ENCODE peak calls at places on chromosomes 4 and X, in five cellular contexts. L, F, Q, U and B are unnamed samples.

GRCh38 chr4:99808260-99808857 is 8.3 kb upstream of the DAPP1 start:
- DNase-seq in L (peak), F (peak), Q (peak), U (peak), B (peak)

GRCh38 chr4:39255266-39255665 is 72.9 kb downstream of the WDR19 start:
- DNase-seq in L (peak), F (no peak), Q (no peak), U (no peak), B (no peak)

GRCh38 chrX:104486691-104487090 is 79.3 kb upstream of the IL1RAPL2 start:
- DNase-seq in L (peak), F (no peak), Q (no peak), U (no peak), B (no peak)

GRCh38 chr4:172073590-172073989 is 260.4 kb downstream of the GALNTL6 start:
- DNase-seq in L (no peak), F (no peak), Q (no peak), U (no peak), B (no peak)

GRCh38 chr4:149203256-149204001 is 612.2 kb downstream of the IQCM start:
- DNase-seq in L (no peak), F (no peak), Q (no peak), U (no peak), B (no peak)

GRCh38 chr4:185165605-185166063 is 22.6 kb downstream of the SLC25A4 start:
- DNase-seq in L (peak), F (no peak), Q (no peak), U (no peak), B (no peak)

GRCh38 chr4:146098397-146098796 is 77.1 kb upstream of the LSM6 start:
- DNase-seq in L (no peak), F (no peak), Q (no peak), U (no peak), B (no peak)

GRCh38 chr4:185870437-185870836 is 58.4 kb upstream of the SORBS2 start:
- DNase-seq in L (no peak), F (no peak), Q (no peak), U (no peak), B (no peak)

GRCh38 chrX:78104447-78105176 is 564 bp downstream of the PGK1 start:
- DNase-seq in L (peak), F (peak), Q (no peak), U (no peak), B (peak)